ENCODE peak calls at places on chromosomes 4 and X, in six cellular contexts. F is mucosa of descending colon, A is IMR-90, I is uterus, W is ovary, T is neural progenitor cell. Y is an unnamed sample.

GRCh38 chr4:158169931-158170690 is 2.7 kb downstream of the GASK1B start:
- DNase-seq in T (no peak), I (no peak), W (no peak), A (peak), F (no peak), Y (no peak)

GRCh38 chrX:40175416-40176255 is 77.9 kb upstream of the BCOR start:
- DNase-seq in W (peak), I (peak), F (peak), A (no peak), T (peak), Y (peak)

GRCh38 chr4:24322517-24322916 is 261.8 kb downstream of the DHX15 start:
- DNase-seq in T (no peak), A (peak), W (no peak), F (no peak), I (no peak), Y (no peak)

GRCh38 chr4:180059216-180059881 is 2183.9 kb upstream of the TENM3 start:
- DNase-seq in W (no peak), F (peak), T (peak), A (no peak), I (no peak), Y (no peak)

GRCh38 chrX:49232525-49232924 is 615 bp downstream of the CACNA1F start:
- DNase-seq in A (no peak), I (no peak), W (no peak), F (no peak), T (no peak), Y (no peak)

GRCh38 chrX:9352683-9353430 is 112.0 kb upstream of the TBL1X start:
- DNase-seq in I (no peak), F (no peak), T (no peak), W (no peak), A (peak), Y (peak)

GRCh38 chr4:7964890-7965662 is 25.4 kb upstream of the AFAP1 start:
- DNase-seq in A (peak), T (no peak), W (no peak), F (no peak), I (peak), Y (peak)

GRCh38 chrX:368811-369562 is 17.7 kb downstream of the PPP2R3B start:
- DNase-seq in I (no peak), W (no peak), T (peak), A (peak), F (peak), Y (no peak)

GRCh38 chrX:38798956-38799355 is 2.3 kb upstream of the MID1IP1 start:
- DNase-seq in I (no peak), F (no peak), A (peak), T (no peak), W (no peak), Y (no peak)

GRCh38 chrX:106898462-106898861 is 4.7 kb downstream of the RIPPLY1 start:
- DNase-seq in W (no peak), A (peak), T (peak), F (no peak), I (no peak), Y (no peak)

GRCh38 chr4:40176602-40177001 is 20.2 kb upstream of the RHOH start:
- DNase-seq in T (no peak), W (no peak), F (no peak), I (no peak), A (no peak), Y (no peak)

GRCh38 chr4:6250235-6250983 is 19.2 kb upstream of the WFS1 start:
- DNase-seq in A (peak), W (no peak), I (no peak), F (peak), T (peak), Y (no peak)

GRCh38 chrX:150036181-150036580 is 97.9 kb upstream of the EOLA2 start:
- DNase-seq in F (no peak), I (no peak), T (no peak), A (peak), W (no peak), Y (no peak)

GRCh38 chrX:10111364-10112148 is 45.2 kb upstream of the CLCN4 start:
- DNase-seq in W (peak), T (no peak), A (peak), F (peak), I (no peak), Y (no peak)

GRCh38 chrX:48890934-48891401 is 6.6 kb downstream of the TIMM17B start:
- DNase-seq in F (no peak), T (peak), W (no peak), I (no peak), A (no peak), Y (no peak)

GRCh38 chrX:119101168-119101567 is 26.4 kb downstream of the KIAA1210 start:
- DNase-seq in A (no peak), I (no peak), W (no peak), T (no peak), F (no peak), Y (no peak)
- TF ChIP-seq CTCF in A (no peak), I (no peak), W (no peak), T (no peak), F (no peak), Y (no peak)

DNA sequence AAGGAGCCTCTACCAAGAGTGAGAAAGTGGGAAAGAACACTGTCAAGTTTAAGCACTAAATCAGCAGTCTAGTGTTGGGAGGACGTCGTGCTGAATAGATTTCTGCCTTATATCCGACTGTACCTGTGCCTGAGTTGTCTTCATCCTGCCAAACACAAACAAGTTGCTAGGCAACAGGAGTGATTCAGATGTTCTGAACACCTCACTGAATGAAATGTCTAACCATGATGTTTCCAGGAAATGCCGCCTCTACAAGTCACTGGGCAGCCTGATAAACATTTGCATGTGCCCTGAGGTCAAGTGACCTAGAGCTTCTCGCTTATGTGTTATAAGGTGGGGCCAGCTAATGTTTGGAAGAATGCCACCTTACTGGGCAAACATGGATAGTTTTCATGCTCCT is 37.9 kb downstream of the SGMS2 start:
- DNase-seq in I (no peak), F (no peak), A (peak), T (no peak), W (no peak), Y (no peak)
- H3K4me3 ChIP-seq in I (no peak), F (no peak), A (no peak), T (no peak), W (no peak), Y (no peak)

GRCh38 chrX:27918799-27919198 is 62.5 kb downstream of the DCAF8L1 start:
- DNase-seq in A (peak), T (peak), W (no peak), F (no peak), I (no peak), Y (no peak)
- TF ChIP-seq CTCF in A (peak), T (peak), W (no peak), F (peak), I (no peak), Y (no peak)

GRCh38 chrX:136198010-136198409 is 50.7 kb downstream of the FHL1 start:
- DNase-seq in A (no peak), I (no peak), F (no peak), W (no peak), T (no peak), Y (no peak)
- H3K4me3 ChIP-seq in A (no peak), I (no peak), F (no peak), W (no peak), T (no peak), Y (peak)

DNA sequence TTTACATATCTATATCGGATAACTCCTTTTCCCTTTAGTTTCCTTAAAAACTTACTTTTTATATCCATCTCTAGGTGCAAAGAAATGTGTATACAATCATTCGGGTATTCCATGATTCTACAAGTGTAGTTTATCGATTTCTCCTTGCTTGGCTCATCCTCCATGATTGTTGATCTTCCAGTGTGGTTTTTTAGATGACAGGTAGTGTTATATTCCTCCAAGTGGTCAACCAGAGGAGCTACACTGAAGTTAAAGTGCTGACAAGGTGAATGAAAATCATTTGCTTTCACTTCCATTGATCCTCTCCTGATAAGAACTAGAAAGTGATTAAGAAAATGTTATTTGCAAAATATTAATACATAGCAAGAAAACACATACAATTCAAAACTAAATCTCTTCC is 38.5 kb downstream of the TMEM156 start:
- DNase-seq in I (no peak), A (no peak), F (no peak), W (no peak), T (no peak), Y (no peak)
- TF ChIP-seq CTCF in I (no peak), A (peak), F (no peak), W (no peak), T (peak), Y (no peak)

DNA sequence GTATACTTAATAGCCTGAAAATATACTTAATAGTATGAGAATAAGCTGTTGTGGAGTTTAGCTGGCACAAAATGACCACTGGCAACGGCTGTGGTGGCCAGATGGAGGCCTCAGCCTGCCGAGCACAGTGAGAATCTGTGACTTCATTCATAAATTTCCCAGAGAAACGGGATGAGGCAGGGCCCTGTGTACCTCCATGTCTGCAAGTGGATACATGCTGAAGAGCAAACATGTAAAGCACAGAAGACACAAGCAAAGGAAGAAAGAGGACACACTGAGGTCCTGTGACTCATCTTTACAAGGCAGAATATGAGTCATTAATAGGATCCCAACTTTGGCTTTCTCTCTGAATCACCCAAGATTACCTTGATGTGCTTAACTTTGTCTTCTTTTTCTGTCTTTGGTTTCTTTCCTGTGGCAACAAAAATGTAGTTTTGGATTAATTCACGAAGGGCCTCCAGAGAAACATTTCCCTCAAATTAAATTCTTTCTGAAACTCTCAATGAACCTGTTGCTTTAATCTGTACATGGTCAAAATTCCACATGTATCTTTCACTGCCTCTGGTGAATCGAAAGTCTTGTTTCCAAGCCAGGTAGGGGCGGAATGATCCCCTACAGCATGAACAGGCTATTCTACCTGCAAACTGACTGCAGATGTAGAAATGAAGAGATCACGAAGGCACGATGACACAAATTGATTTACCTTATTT is 56.4 kb downstream of the IRF2 start:
- DNase-seq in A (peak), W (no peak), T (no peak), F (no peak), I (no peak), Y (no peak)
- H3K4me3 ChIP-seq in A (no peak), W (no peak), T (no peak), F (no peak), I (no peak), Y (no peak)

DNA sequence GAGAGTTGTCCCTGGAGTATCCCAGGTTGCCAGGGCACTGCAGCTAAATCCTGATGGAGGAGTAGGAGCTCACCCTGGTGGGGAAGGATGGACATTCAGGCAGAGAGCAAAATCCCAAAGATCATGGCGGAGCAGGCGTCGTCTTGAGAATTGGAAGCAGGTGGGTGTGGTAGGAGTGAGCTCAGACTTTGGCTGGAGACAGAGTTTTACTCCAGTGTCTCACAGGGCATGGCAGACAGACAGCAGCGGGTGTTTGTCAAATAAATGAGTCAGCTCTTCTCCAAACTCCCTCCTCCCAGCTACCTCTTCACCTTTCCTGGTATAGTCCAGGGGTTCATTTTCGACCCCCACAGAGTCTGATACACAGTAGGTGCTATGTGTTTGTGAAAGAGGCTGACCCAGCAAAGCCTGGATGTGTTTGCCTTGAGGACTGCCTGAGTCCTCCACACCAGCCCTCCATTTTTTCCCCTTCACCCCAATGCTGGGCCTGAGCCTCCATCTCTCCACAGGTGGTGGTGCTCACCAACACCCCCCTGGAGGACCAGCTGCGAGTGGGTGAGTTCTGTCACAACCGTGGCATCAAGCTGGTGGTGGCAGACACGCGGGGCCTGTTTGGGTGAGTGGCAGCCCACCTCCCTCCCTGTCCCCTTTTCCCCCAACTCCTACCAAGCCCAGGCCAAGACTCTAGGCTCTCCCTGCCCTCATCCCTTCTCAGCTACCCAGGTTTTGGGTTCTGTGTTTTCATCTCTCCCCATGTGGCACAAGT is 6.9 kb downstream of the UBA1 start:
- DNase-seq in I (peak), T (no peak), F (no peak), A (peak), W (no peak), Y (peak)
- TF ChIP-seq CTCF in I (no peak), T (no peak), F (no peak), A (peak), W (no peak), Y (no peak)

Y was measured in right atrium auricular region.